ENCODE peak calls at places on chromosomes 7 and 10, in six cellular contexts. One of them, this sample, is unnamed.

GRCh38 chr7:115217373-115217772 is 295.5 kb downstream of the MDFIC start:
- DNase-seq in astrocyte of the spinal cord: peak
- DNase-seq in myocyte: peak
- DNase-seq in T-helper 2 cell: no peak
- DNase-seq in choroid plexus epithelial cell: peak
- DNase-seq in thoracic aorta: no peak
- DNase-seq in this sample: no peak

GRCh38 chr10:132176647-132177046 is 10.1 kb upstream of the DPYSL4 start:
- DNase-seq in T-helper 2 cell: no peak
- DNase-seq in astrocyte of the spinal cord: no peak
- DNase-seq in choroid plexus epithelial cell: no peak
- DNase-seq in thoracic aorta: no peak
- DNase-seq in myocyte: no peak
- DNase-seq in this sample: no peak

GRCh38 chr7:35024298-35024697 is 13.0 kb downstream of the DPY19L1 start:
- DNase-seq in astrocyte of the spinal cord: no peak
- DNase-seq in T-helper 2 cell: no peak
- DNase-seq in myocyte: no peak
- DNase-seq in choroid plexus epithelial cell: no peak
- DNase-seq in thoracic aorta: no peak
- DNase-seq in this sample: no peak

GRCh38 chr10:37222046-37222445 is 96.6 kb downstream of the ANKRD30A start:
- DNase-seq in T-helper 2 cell: no peak
- DNase-seq in myocyte: no peak
- DNase-seq in choroid plexus epithelial cell: no peak
- DNase-seq in astrocyte of the spinal cord: no peak
- DNase-seq in thoracic aorta: no peak
- DNase-seq in this sample: no peak

GRCh38 chr7:49174396-49174795 is 250.0 kb downstream of the CDC14C start:
- DNase-seq in astrocyte of the spinal cord: peak
- DNase-seq in choroid plexus epithelial cell: no peak
- DNase-seq in myocyte: no peak
- DNase-seq in thoracic aorta: no peak
- DNase-seq in T-helper 2 cell: no peak
- DNase-seq in this sample: no peak

GRCh38 chr10:69663548-69663947 is 33.5 kb downstream of the FAM241B start:
- DNase-seq in myocyte: no peak
- DNase-seq in T-helper 2 cell: no peak
- DNase-seq in thoracic aorta: no peak
- DNase-seq in astrocyte of the spinal cord: no peak
- DNase-seq in choroid plexus epithelial cell: no peak
- DNase-seq in this sample: no peak

GRCh38 chr10:4450981-4451501 is 375.0 kb upstream of the AKR1E2 start:
- DNase-seq in thoracic aorta: no peak
- DNase-seq in myocyte: peak
- DNase-seq in T-helper 2 cell: no peak
- DNase-seq in astrocyte of the spinal cord: peak
- DNase-seq in choroid plexus epithelial cell: peak
- DNase-seq in this sample: peak

GRCh38 chr7:15086882-15087281 is 184.3 kb upstream of the DGKB start:
- DNase-seq in astrocyte of the spinal cord: no peak
- DNase-seq in choroid plexus epithelial cell: no peak
- DNase-seq in thoracic aorta: no peak
- DNase-seq in T-helper 2 cell: no peak
- DNase-seq in myocyte: no peak
- DNase-seq in this sample: no peak

GRCh38 chr7:29641651-29642050 is 78.0 kb downstream of the PRR15 start:
- DNase-seq in choroid plexus epithelial cell: no peak
- DNase-seq in astrocyte of the spinal cord: peak
- DNase-seq in myocyte: peak
- DNase-seq in thoracic aorta: no peak
- DNase-seq in T-helper 2 cell: no peak
- DNase-seq in this sample: no peak

GRCh38 chr10:18279202-18279601 is 139.0 kb downstream of the CACNB2 start:
- DNase-seq in T-helper 2 cell: no peak
- DNase-seq in thoracic aorta: no peak
- DNase-seq in astrocyte of the spinal cord: no peak
- DNase-seq in myocyte: no peak
- DNase-seq in choroid plexus epithelial cell: no peak
- DNase-seq in this sample: no peak

GRCh38 chr10:5168897-5169296 is 16.1 kb downstream of the AKR1C8 start:
- DNase-seq in choroid plexus epithelial cell: no peak
- DNase-seq in thoracic aorta: no peak
- DNase-seq in myocyte: no peak
- DNase-seq in astrocyte of the spinal cord: no peak
- DNase-seq in T-helper 2 cell: no peak
- DNase-seq in this sample: no peak

GRCh38 chr10:103933557-103934121 is 15.7 kb upstream of the STN1 start:
- DNase-seq in choroid plexus epithelial cell: no peak
- DNase-seq in thoracic aorta: no peak
- DNase-seq in myocyte: no peak
- DNase-seq in T-helper 2 cell: no peak
- DNase-seq in astrocyte of the spinal cord: no peak
- DNase-seq in this sample: no peak

This sample was measured in AG04449.